ENCODE peak calls at places on chromosomes 6 and 20, in four cellular contexts. D, R, K and A are unnamed samples.

GRCh38 chr6:150199241-150199640 is 56.4 kb downstream of the PPP1R14C start:
- DNase-seq in K (no peak), R (no peak), D (no peak), A (no peak)

GRCh38 chr6:40247516-40248115 is 313.4 kb upstream of the MOCS1 start:
- DNase-seq in K (no peak), D (no peak), R (no peak), A (no peak)

GRCh38 chr20:45111799-45112471 is 3.0 kb downstream of the WFDC5 start:
- DNase-seq in D (peak; percentile 52), R (peak; percentile 56), K (peak; percentile 54), A (no peak)

GRCh38 chr6:73733791-73734190 is 37.8 kb downstream of the CD109 start:
- DNase-seq in K (no peak), D (no peak), R (no peak), A (no peak)

GRCh38 chr20:47440857-47441773 is 60.6 kb upstream of the NCOA3 start:
- DNase-seq in D (no peak), R (peak; percentile 45), K (no peak), A (no peak)

GRCh38 chr20:36093025-36093803 is 61.3 kb upstream of the EPB41L1 start:
- DNase-seq in D (no peak), K (no peak), R (no peak), A (no peak)

GRCh38 chr6:170448317-170448716 is 104.8 kb downstream of the PSMB1 start:
- DNase-seq in K (no peak), D (no peak), R (no peak), A (no peak)

GRCh38 chr6:26025047-26025893 is 62.0 kb upstream of the HFE start:
- DNase-seq in D (no peak), R (peak; percentile 63), K (peak; percentile 82), A (no peak)

GRCh38 chr6:116672306-116672705 is 3.7 kb upstream of the ZUP1 start:
- DNase-seq in K (no peak), R (no peak), D (no peak), A (no peak)

GRCh38 chr6:91149914-91150674 is 563.2 kb upstream of the MAP3K7 start:
- DNase-seq in D (no peak), K (no peak), R (no peak), A (no peak)

GRCh38 chr6:121794630-121795029 is 359.2 kb downstream of the GJA1 start:
- DNase-seq in D (no peak), K (no peak), R (no peak), A (no peak)

GRCh38 chr6:32415521-32416019 is 8.6 kb upstream of the BTNL2 start:
- DNase-seq in D (peak; percentile 86), R (peak; percentile 61), K (peak; percentile 81), A (no peak)

GRCh38 chr6:16669227-16669626 is 92.0 kb downstream of the ATXN1 start:
- DNase-seq in D (no peak), R (peak; percentile 33), K (no peak), A (no peak)

GRCh38 chr20:40205971-40206370 is 483.1 kb downstream of the MAFB start:
- DNase-seq in R (no peak), D (no peak), K (no peak), A (no peak)
- TF ChIP-seq CREM in R (no peak), D (no peak), K (no peak), A (no peak)

GRCh38 chr6:135256866-135257265 is 75.8 kb downstream of the MYB start:
- DNase-seq in K (no peak), R (no peak), D (no peak), A (no peak)
- TF ChIP-seq CREM in K (no peak), R (no peak), D (no peak), A (no peak)

GRCh38 chr6:159148641-159149040 is 20.6 kb upstream of the FNDC1 start:
- DNase-seq in D (no peak), K (no peak), R (no peak), A (no peak)

GRCh38 chr6:159151266-159151855 is 17.8 kb upstream of the FNDC1 start:
- DNase-seq in K (peak; percentile 72), R (peak; percentile 34), D (peak; percentile 48), A (no peak)

GRCh38 chr6:159152014-159152413 is 17.2 kb upstream of the FNDC1 start:
- DNase-seq in R (no peak), K (no peak), D (no peak), A (no peak)

GRCh38 chr6:159149641-159150040 is 19.6 kb upstream of the FNDC1 start:
- DNase-seq in K (no peak), D (no peak), R (no peak), A (no peak)
- TF ChIP-seq CREM in K (no peak), D (no peak), R (no peak), A (no peak)

GRCh38 chr6:1437553-1438406 is 48.4 kb downstream of the FOXF2 start:
- DNase-seq in R (no peak), K (no peak), D (no peak), A (no peak)

GRCh38 chr6:1438471-1438881 is 49.1 kb downstream of the FOXF2 start:
- DNase-seq in D (no peak), R (no peak), K (no peak), A (no peak)

GRCh38 chr6:1439349-1439748 is 50.0 kb downstream of the FOXF2 start:
- DNase-seq in R (no peak), K (no peak), D (no peak), A (no peak)

DNA sequence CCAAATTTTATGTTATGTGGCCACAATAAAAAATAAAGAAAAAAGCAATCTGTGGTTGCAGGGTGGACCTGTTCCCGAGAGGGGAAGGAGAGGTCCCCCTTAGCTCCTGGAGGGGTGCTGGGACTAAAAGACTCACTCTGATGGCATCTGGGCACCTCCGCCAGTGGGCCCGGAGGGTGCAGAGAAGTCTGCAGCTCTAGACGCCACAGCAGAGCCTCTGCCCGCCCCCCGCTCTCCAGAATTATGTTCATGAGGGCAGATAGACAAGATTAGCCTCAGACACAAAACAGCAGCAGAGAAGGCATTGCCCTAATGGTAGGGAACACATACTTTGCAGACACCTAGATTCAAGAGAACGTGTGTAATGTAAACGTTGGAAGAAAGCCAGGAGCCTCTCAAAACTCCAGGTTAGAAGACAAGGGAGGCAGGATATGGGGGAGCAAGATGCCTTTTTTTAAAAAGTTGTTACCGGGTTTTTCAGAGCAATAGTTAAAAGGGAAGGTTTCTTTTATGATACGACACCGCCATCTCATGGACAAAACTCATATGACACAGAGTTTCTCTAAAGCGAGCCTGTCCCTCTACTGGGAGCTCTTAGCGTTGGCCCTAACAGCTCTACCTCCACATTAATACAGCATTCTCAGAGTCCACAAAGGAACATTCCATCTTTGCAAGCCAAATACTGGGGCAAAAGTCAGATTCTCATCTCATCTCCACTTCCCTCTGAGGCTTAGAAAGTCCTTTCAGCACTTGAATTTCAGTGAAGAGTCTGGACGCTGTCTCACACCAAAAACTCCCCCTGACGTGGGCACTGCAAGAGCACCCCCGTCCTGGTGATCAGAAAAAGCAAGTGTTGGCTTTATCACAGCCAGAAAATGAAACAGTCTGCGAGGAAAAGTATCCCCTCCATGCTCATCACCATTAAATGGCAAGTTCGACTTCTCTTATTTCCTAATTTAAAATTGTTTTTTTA is 47.2 kb downstream of the FOXF2 start:
- DNase-seq in R (peak; percentile 67), K (peak; percentile 73), D (peak; percentile 52), A (peak; percentile 30)
- TF ChIP-seq CREM in R (no peak), K (no peak), D (no peak), A (no peak)

GRCh38 chr20:17612287-17612974 is 42.6 kb downstream of the DSTN start:
- DNase-seq in K (no peak), D (no peak), R (peak; percentile 39), A (no peak)
- TF ChIP-seq CREM in K (no peak), D (no peak), R (no peak), A (no peak)

GRCh38 chr20:4725263-4725550 is 3.5 kb downstream of the PRND start:
- DNase-seq in D (no peak), K (no peak), R (no peak), A (no peak)

GRCh38 chr20:4729265-4729664 is 7.6 kb downstream of the PRND start:
- DNase-seq in K (no peak), D (no peak), R (no peak), A (no peak)

GRCh38 chr20:4730782-4731181 is 9.1 kb downstream of the PRND start:
- DNase-seq in K (no peak), R (peak; percentile 50), D (no peak), A (no peak)

GRCh38 chr20:4726710-4727391 is 5.1 kb downstream of the PRND start:
- DNase-seq in D (no peak), K (no peak), R (no peak), A (peak; percentile 24)

DNA sequence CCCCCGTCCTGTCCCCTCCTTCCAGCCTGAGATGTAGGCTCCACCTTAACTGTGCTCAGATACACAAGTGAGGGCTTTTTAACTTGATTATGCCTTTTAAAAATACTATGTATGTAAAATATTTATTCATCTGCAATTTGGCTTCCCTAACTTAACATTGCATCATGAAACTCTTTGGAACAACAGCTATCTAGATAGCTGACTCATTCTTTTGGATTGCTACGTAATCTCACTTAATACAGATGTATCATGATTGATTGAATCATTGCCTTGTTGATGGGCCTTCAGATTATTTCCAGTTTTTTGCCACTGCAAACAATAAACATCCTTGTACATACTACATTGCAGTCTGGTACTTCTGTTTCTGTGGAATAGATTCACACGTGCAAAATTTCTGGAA is 6.4 kb downstream of the PRND start:
- DNase-seq in K (no peak), R (no peak), D (no peak), A (no peak)
- TF ChIP-seq CREM in K (no peak), R (no peak), D (no peak), A (no peak)